ENCODE peak calls at places on chromosome 5, in five cellular contexts. R is hepatocyte, P is ascending aorta, H is A673, Q is cardiac muscle cell. J is an unnamed sample.

GRCh38 chr5:40221255-40221654 is 458.5 kb upstream of the PTGER4 start:
- DNase-seq in Q (no peak), H (no peak), R (no peak), P (no peak), J (no peak)

GRCh38 chr5:77852514-77853352 is 76.6 kb upstream of the TBCA start:
- DNase-seq in P (no peak), R (peak; percentile 73), H (peak; percentile 67), Q (peak; percentile 82), J (peak; percentile 56)

GRCh38 chr5:173451651-173452050 is 123.4 kb upstream of the STC2 start:
- DNase-seq in Q (no peak), R (no peak), H (no peak), P (no peak), J (no peak)

GRCh38 chr5:149500922-149501582 is 50.2 kb downstream of the CSNK1A1 start:
- DNase-seq in R (no peak), Q (peak; percentile 24), P (no peak), H (no peak), J (no peak)

GRCh38 chr5:181234455-181235306 is 9.0 kb downstream of the RACK1 start:
- DNase-seq in R (no peak), Q (no peak), H (no peak), P (no peak), J (no peak)

GRCh38 chr5:117095322-117095721 is 520.7 kb upstream of the SEMA6A start:
- DNase-seq in P (no peak), H (no peak), Q (no peak), R (no peak), J (no peak)

GRCh38 chr5:109404428-109404960 is 5.3 kb downstream of the PJA2 start:
- DNase-seq in R (no peak), H (no peak), P (no peak), Q (no peak), J (no peak)

GRCh38 chr5:38148021-38148625 is 110.2 kb upstream of the EGFLAM start:
- DNase-seq in H (no peak), Q (no peak), R (no peak), P (no peak), J (no peak)

GRCh38 chr5:77292026-77292757 is 81.7 kb downstream of the PDE8B start:
- DNase-seq in P (no peak), Q (no peak), R (no peak), H (no peak), J (no peak)

GRCh38 chr5:135944967-135945560 is 9.7 kb downstream of the LECT2 start:
- DNase-seq in H (peak; percentile 85), Q (peak; percentile 93), R (peak; percentile 91), P (peak; percentile 72), J (no peak)

GRCh38 chr5:78696637-78697036 is 48.1 kb upstream of the LHFPL2 start:
- DNase-seq in P (no peak), Q (no peak), R (no peak), H (no peak), J (no peak)

GRCh38 chr5:115415143-115415491 is 118.7 kb upstream of the CCDC112 start:
- DNase-seq in R (peak; percentile 74), P (no peak), Q (peak; percentile 89), H (no peak), J (no peak)

GRCh38 chr5:141757402-141757801 is 75.4 kb upstream of the ARAP3 start:
- DNase-seq in P (no peak), Q (peak; percentile 60), R (peak; percentile 40), H (no peak), J (no peak)

GRCh38 chr5:146048994-146049703 is 56.2 kb downstream of the PLAC8L1 start:
- DNase-seq in P (peak; percentile 67), H (peak; percentile 91), R (peak; percentile 81), Q (peak; percentile 85), J (peak; percentile 49)

GRCh38 chr5:97499605-97500004 is 316.6 kb upstream of the RIOK2 start:
- DNase-seq in H (no peak), Q (peak; percentile 30), P (no peak), R (no peak), J (no peak)

GRCh38 chr5:14959443-14960119 is 88.0 kb upstream of the ANKH start:
- DNase-seq in H (no peak), Q (no peak), P (no peak), R (peak; percentile 35), J (no peak)

GRCh38 chr5:124718376-124718775 is 28.1 kb downstream of the ZNF608 start:
- DNase-seq in H (peak; percentile 52), Q (no peak), R (no peak), P (no peak), J (peak; percentile 77)

GRCh38 chr5:89901983-89902382 is 507.6 kb downstream of the CETN3 start:
- DNase-seq in R (no peak), Q (no peak), P (peak; percentile 72), H (no peak), J (peak; percentile 36)

GRCh38 chr5:131528682-131529081 is 106.3 kb downstream of the RAPGEF6 start:
- DNase-seq in P (no peak), H (no peak), Q (no peak), R (peak; percentile 6), J (no peak)

GRCh38 chr5:67490543-67491321 is 294.1 kb upstream of the CD180 start:
- DNase-seq in R (no peak), Q (no peak), P (no peak), H (no peak), J (no peak)

GRCh38 chr5:150066901-150067396 is 19.4 kb downstream of the CSF1R start:
- DNase-seq in R (no peak), H (no peak), Q (peak; percentile 68), P (no peak), J (no peak)

GRCh38 chr5:16931334-16932110 is 4.6 kb downstream of the MYO10 start:
- DNase-seq in Q (peak; percentile 51), R (no peak), P (no peak), H (no peak), J (no peak)

GRCh38 chr5:79774171-79774854 is 84.7 kb downstream of the CMYA5 start:
- DNase-seq in R (peak; percentile 59), Q (peak; percentile 38), P (no peak), H (peak; percentile 81), J (peak; percentile 53)

GRCh38 chr5:132056610-132057497 is 3.6 kb upstream of the IL3 start:
- DNase-seq in P (peak; percentile 56), R (no peak), H (no peak), Q (no peak), J (peak; percentile 6)

GRCh38 chr5:146026307-146027010 is 78.9 kb downstream of the PLAC8L1 start:
- DNase-seq in P (no peak), H (no peak), Q (no peak), R (no peak), J (no peak)

GRCh38 chr5:78757269-78758053 is 108.9 kb upstream of the LHFPL2 start:
- DNase-seq in H (peak; percentile 57), Q (peak; percentile 72), P (no peak), R (peak; percentile 66), J (no peak)

GRCh38 chr5:58133631-58134296 is 326.1 kb downstream of the PLK2 start:
- DNase-seq in R (peak; percentile 25), Q (peak; percentile 67), H (peak; percentile 78), P (no peak), J (no peak)

GRCh38 chr5:79237735-79238560 is 2.0 kb downstream of the JMY start:
- DNase-seq in Q (peak; percentile 9), H (no peak), P (no peak), R (no peak), J (no peak)

GRCh38 chr5:14958196-14958595 is 86.6 kb upstream of the ANKH start:
- DNase-seq in R (no peak), H (no peak), Q (peak; percentile 44), P (no peak), J (no peak)

DNA sequence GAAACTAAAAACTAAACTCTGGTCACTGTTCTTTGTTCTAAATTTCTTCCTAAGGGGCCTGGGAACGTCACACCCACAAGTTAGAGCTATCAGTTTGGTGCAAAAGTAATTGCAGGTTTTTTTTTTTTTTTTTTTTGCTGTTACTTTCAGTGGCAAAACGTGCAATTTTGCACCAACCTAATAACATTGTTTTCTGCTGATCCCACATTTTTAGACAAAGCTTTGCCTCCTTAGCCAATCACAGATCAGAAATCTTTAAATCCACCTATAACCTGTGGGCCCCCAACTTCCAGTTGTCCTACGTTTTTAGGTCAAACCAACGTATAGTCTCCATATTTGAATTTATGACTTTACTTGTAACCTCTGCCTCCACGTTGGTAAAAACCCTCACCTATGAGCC is 11.1 kb upstream of the MED10 start:
- DNase-seq in P (no peak), Q (no peak), R (no peak), H (no peak), J (no peak)
- TF ChIP-seq CTCF in P (no peak), Q (no peak), R (no peak), H (no peak), J (no peak)

GRCh38 chr5:1875843-1876671 is 6.7 kb downstream of the IRX4 start:
- DNase-seq in P (no peak), H (no peak), Q (no peak), R (no peak), J (no peak)

GRCh38 chr5:1875481-1875842 is 7.3 kb downstream of the IRX4 start:
- DNase-seq in R (no peak), Q (no peak), H (no peak), P (no peak), J (no peak)

GRCh38 chr5:1878050-1878849 is 4.5 kb downstream of the IRX4 start:
- DNase-seq in R (no peak), P (no peak), Q (no peak), H (no peak), J (no peak)

GRCh38 chr5:1877434-1878049 is 5.2 kb downstream of the IRX4 start:
- DNase-seq in P (no peak), R (peak; percentile 35), Q (no peak), H (no peak), J (no peak)

GRCh38 chr5:1876708-1877433 is 5.9 kb downstream of the IRX4 start:
- DNase-seq in H (no peak), Q (no peak), R (no peak), P (no peak), J (no peak)
- H3K27me3 ChIP-seq in H (peaks cover 97% of the 10 kb centered on the region), Q (peaks cover 91% of the 10 kb centered on the region), R (peaks cover 92% of the 10 kb centered on the region), P (peaks cover 10% of the 10 kb centered on the region), J (peaks cover 89% of the 10 kb centered on the region)

GRCh38 chr5:34715711-34716110 is 59.6 kb downstream of the RAI14 start:
- DNase-seq in R (no peak), H (no peak), Q (peak; percentile 45), P (no peak), J (no peak)

GRCh38 chr5:34716986-34717385 is 60.9 kb downstream of the RAI14 start:
- DNase-seq in P (no peak), H (no peak), R (no peak), Q (no peak), J (no peak)

GRCh38 chr5:34719029-34719428 is 62.9 kb downstream of the RAI14 start:
- DNase-seq in R (no peak), P (no peak), H (no peak), Q (no peak), J (no peak)

GRCh38 chr5:34717426-34718327 is 61.5 kb downstream of the RAI14 start:
- DNase-seq in P (peak; percentile 79), R (peak; percentile 25), Q (peak; percentile 88), H (peak; percentile 57), J (no peak)

GRCh38 chr5:34718516-34718915 is 62.4 kb downstream of the RAI14 start:
- DNase-seq in R (no peak), H (no peak), Q (no peak), P (no peak), J (no peak)
- H3K4me3 ChIP-seq in R (no peak overlapping the region), H (no peak overlapping the region), Q (no peak overlapping the region), P (no peak overlapping the region), J (no peak overlapping the region)

DNA sequence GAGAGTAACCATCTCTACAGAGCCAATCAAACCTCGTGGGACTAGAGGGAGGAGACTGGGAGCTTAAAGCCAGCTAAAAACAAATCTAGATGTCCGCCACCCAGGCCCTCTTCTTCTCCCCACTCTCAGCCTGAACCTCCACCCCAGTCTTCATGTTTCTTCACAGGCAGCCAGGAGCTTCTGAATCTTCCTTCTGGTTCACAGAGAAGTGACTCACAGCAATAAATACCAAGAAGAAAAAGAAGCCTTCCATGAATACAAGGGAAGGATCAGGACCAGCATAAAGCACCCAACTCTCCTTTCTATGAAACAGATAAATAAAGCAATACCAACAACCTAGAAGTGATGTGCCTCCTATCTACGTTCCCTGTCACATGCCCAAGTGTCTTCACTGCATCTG is 103.3 kb upstream of the SLIT3 start:
- DNase-seq in R (no peak), Q (no peak), H (no peak), P (no peak), J (no peak)
- TF ChIP-seq CTCF in R (no peak), Q (no peak), H (no peak), P (no peak), J (no peak)